ENCODE peak calls at places on chromosomes 16 and 17, in four cellular contexts. One of them, this sample, is unnamed.

GRCh38 chr16:3468501-3468900 is 25.0 kb downstream of the NAA60 start:
- DNase-seq in AG09319: no peak
- DNase-seq in NCI-H345: no peak
- DNase-seq in A549: no peak
- DNase-seq in this sample: no peak

GRCh38 chr17:40448639-40449261 is 5.5 kb downstream of the IGFBP4 start:
- DNase-seq in AG09319: no peak
- DNase-seq in NCI-H345: no peak
- DNase-seq in A549: no peak
- DNase-seq in this sample: no peak

GRCh38 chr17:42112552-42113176 is at the start of gene DHX58:
- DNase-seq in A549: peak
- DNase-seq in AG09319: peak
- DNase-seq in NCI-H345: no peak
- DNase-seq in this sample: peak

GRCh38 chr17:58083491-58084316 is 485 bp downstream of the DYNLL2 start:
- DNase-seq in A549: peak
- DNase-seq in AG09319: no peak
- DNase-seq in NCI-H345: peak
- DNase-seq in this sample: peak

GRCh38 chr17:82767041-82767754 is 15.3 kb downstream of the TBCD start:
- DNase-seq in A549: peak
- DNase-seq in NCI-H345: no peak
- DNase-seq in AG09319: no peak
- DNase-seq in this sample: peak

GRCh38 chr16:50859628-50860360 is 117.9 kb downstream of the CYLD start:
- DNase-seq in A549: no peak
- DNase-seq in NCI-H345: no peak
- DNase-seq in AG09319: no peak
- DNase-seq in this sample: no peak

GRCh38 chr16:7343271-7343670 is 10.6 kb downstream of the RBFOX1 start:
- DNase-seq in AG09319: no peak
- DNase-seq in A549: no peak
- DNase-seq in NCI-H345: no peak
- DNase-seq in this sample: no peak

GRCh38 chr17:81926451-81927144 is 937 bp downstream of the MAFG start:
- DNase-seq in AG09319: peak
- DNase-seq in A549: peak
- DNase-seq in NCI-H345: peak
- DNase-seq in this sample: peak

GRCh38 chr17:16928406-16929280 is 43.3 kb downstream of the TNFRSF13B start:
- DNase-seq in AG09319: no peak
- DNase-seq in A549: no peak
- DNase-seq in NCI-H345: no peak
- DNase-seq in this sample: peak

GRCh38 chr17:62653831-62654829 is 26.7 kb downstream of the MRC2 start:
- DNase-seq in AG09319: peak
- DNase-seq in NCI-H345: no peak
- DNase-seq in A549: no peak
- DNase-seq in this sample: no peak

GRCh38 chr17:78358538-78359215 is 1.2 kb downstream of the SOCS3 start:
- DNase-seq in NCI-H345: no peak
- DNase-seq in AG09319: no peak
- DNase-seq in A549: no peak
- DNase-seq in this sample: no peak

GRCh38 chr16:1535391-1536291 is 2.2 kb downstream of the TMEM204 start:
- DNase-seq in NCI-H345: no peak
- DNase-seq in AG09319: no peak
- DNase-seq in A549: no peak
- DNase-seq in this sample: no peak

GRCh38 chr17:32564325-32564724 is 77.5 kb downstream of the CDK5R1 start:
- DNase-seq in AG09319: no peak
- DNase-seq in A549: no peak
- DNase-seq in NCI-H345: no peak
- DNase-seq in this sample: no peak

GRCh38 chr17:8781784-8782575 is 17.2 kb downstream of the MFSD6L start:
- DNase-seq in AG09319: no peak
- DNase-seq in A549: no peak
- DNase-seq in NCI-H345: no peak
- DNase-seq in this sample: no peak

GRCh38 chr17:66829386-66829864 is 5.5 kb upstream of the CACNG5 start:
- DNase-seq in AG09319: peak
- DNase-seq in NCI-H345: no peak
- DNase-seq in A549: no peak
- DNase-seq in this sample: no peak

GRCh38 chr17:42182927-42183734 is 2.1 kb downstream of the HCRT start:
- DNase-seq in AG09319: no peak
- DNase-seq in A549: peak
- DNase-seq in NCI-H345: no peak
- DNase-seq in this sample: no peak

GRCh38 chr17:76376318-76377133 is 7.9 kb upstream of the SPHK1 start:
- DNase-seq in A549: no peak
- DNase-seq in AG09319: no peak
- DNase-seq in NCI-H345: peak
- DNase-seq in this sample: no peak